ENCODE peak calls at places on chromosomes 6 and 20, in four cellular contexts. One of them, this sample, is unnamed.

GRCh38 chr6:16767765-16768514 is 6.7 kb upstream of the ATXN1 start:
- DNase-seq in K562: no peak
- DNase-seq in SK-N-SH: no peak
- DNase-seq in H1: no peak
- DNase-seq in this sample: no peak

GRCh38 chr6:111105578-111105977 is 18.3 kb downstream of the SLC16A10 start:
- DNase-seq in H1: no peak
- DNase-seq in SK-N-SH: peak
- DNase-seq in K562: no peak
- DNase-seq in this sample: no peak

GRCh38 chr20:21100590-21101452 is 5.3 kb downstream of the LINC00237 start:
- DNase-seq in H1: peak
- DNase-seq in SK-N-SH: peak
- DNase-seq in K562: no peak
- DNase-seq in this sample: peak

GRCh38 chr6:42402184-42402583 is 49.5 kb downstream of the TRERF1 start:
- DNase-seq in K562: no peak
- DNase-seq in SK-N-SH: peak
- DNase-seq in H1: no peak
- DNase-seq in this sample: no peak

GRCh38 chr6:5764401-5764955 is 242.2 kb downstream of the NRN1 start:
- DNase-seq in SK-N-SH: no peak
- DNase-seq in H1: no peak
- DNase-seq in K562: no peak
- DNase-seq in this sample: no peak

GRCh38 chr6:21941926-21942325 is 348.4 kb downstream of the SOX4 start:
- DNase-seq in SK-N-SH: no peak
- DNase-seq in H1: no peak
- DNase-seq in K562: no peak
- DNase-seq in this sample: no peak

GRCh38 chr6:35360349-35361138 is 18.2 kb downstream of the PPARD start:
- DNase-seq in K562: no peak
- DNase-seq in SK-N-SH: peak
- DNase-seq in H1: peak
- DNase-seq in this sample: peak

GRCh38 chr6:1527098-1527497 is 82.6 kb upstream of the FOXC1 start:
- DNase-seq in H1: no peak
- DNase-seq in SK-N-SH: no peak
- DNase-seq in K562: no peak
- DNase-seq in this sample: peak

GRCh38 chr6:131764350-131764749 is 43.5 kb upstream of the ENPP1 start:
- DNase-seq in SK-N-SH: no peak
- DNase-seq in K562: no peak
- DNase-seq in H1: no peak
- DNase-seq in this sample: no peak

GRCh38 chr20:10449270-10449669 is 14.2 kb downstream of the SLX4IP start:
- DNase-seq in SK-N-SH: no peak
- DNase-seq in K562: no peak
- DNase-seq in H1: no peak
- DNase-seq in this sample: no peak

GRCh38 chr6:44128020-44128917 is 915 bp downstream of the TMEM63B start:
- DNase-seq in K562: peak
- DNase-seq in SK-N-SH: peak
- DNase-seq in H1: peak
- DNase-seq in this sample: peak

GRCh38 chr6:46972521-46972920 is 50.8 kb upstream of the ADGRF5 start:
- DNase-seq in SK-N-SH: no peak
- DNase-seq in K562: no peak
- DNase-seq in H1: no peak
- DNase-seq in this sample: no peak

GRCh38 chr20:38298768-38299288 is 5.1 kb upstream of the BPI start:
- DNase-seq in SK-N-SH: peak
- DNase-seq in H1: no peak
- DNase-seq in K562: no peak
- DNase-seq in this sample: no peak

GRCh38 chr6:72621243-72622093 is at the start of gene KCNQ5:
- DNase-seq in K562: peak
- DNase-seq in SK-N-SH: peak
- DNase-seq in H1: peak
- DNase-seq in this sample: peak

GRCh38 chr20:31695849-31696804 is 26.5 kb downstream of the BCL2L1 start:
- DNase-seq in SK-N-SH: no peak
- DNase-seq in K562: peak
- DNase-seq in H1: no peak
- DNase-seq in this sample: no peak

GRCh38 chr6:39855356-39855995 is 63.3 kb downstream of the DAAM2 start:
- DNase-seq in K562: no peak
- DNase-seq in SK-N-SH: no peak
- DNase-seq in H1: no peak
- DNase-seq in this sample: no peak

GRCh38 chr6:100549406-100550167 is 84.9 kb upstream of the SIM1 start:
- DNase-seq in SK-N-SH: no peak
- DNase-seq in K562: no peak
- DNase-seq in H1: no peak
- DNase-seq in this sample: no peak

GRCh38 chr6:100559859-100560258 is 95.1 kb upstream of the SIM1 start:
- DNase-seq in H1: no peak
- DNase-seq in K562: no peak
- DNase-seq in SK-N-SH: no peak
- DNase-seq in this sample: no peak

GRCh38 chr6:100553243-100553642 is 88.5 kb upstream of the SIM1 start:
- DNase-seq in H1: no peak
- DNase-seq in K562: no peak
- DNase-seq in SK-N-SH: peak
- DNase-seq in this sample: no peak

GRCh38 chr6:100554228-100554627 is 89.5 kb upstream of the SIM1 start:
- DNase-seq in K562: no peak
- DNase-seq in H1: no peak
- DNase-seq in SK-N-SH: no peak
- DNase-seq in this sample: no peak
- TF ChIP-seq TEAD4 in K562: no peak
- TF ChIP-seq TEAD4 in H1: no peak
- TF ChIP-seq TEAD4 in SK-N-SH: no peak
- TF ChIP-seq TEAD4 in this sample: no peak

DNA sequence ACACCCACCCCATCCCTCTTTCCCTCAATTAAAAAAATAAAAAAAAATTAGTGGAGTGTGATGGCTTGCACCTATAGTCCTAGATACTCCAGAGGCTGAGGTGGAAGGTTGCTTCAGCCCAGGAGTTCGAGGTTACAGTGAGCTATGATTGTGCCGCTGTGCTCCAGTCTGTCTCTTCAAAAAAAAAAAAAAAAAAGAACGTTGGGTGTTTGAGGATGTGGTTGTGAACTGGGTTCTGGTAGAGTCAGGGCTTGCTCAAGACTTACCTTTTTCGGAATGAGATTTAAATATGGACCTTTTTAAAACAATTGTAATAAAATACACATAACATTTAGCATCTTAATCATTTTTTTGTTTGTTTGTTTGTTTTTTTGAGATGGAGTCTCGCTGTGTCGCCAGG is 211.9 kb downstream of the OR2B2 start:
- DNase-seq in SK-N-SH: no peak
- DNase-seq in H1: no peak
- DNase-seq in K562: no peak
- DNase-seq in this sample: no peak
- TF ChIP-seq MAX in SK-N-SH: no peak
- TF ChIP-seq MAX in H1: no peak
- TF ChIP-seq MAX in K562: no peak
- TF ChIP-seq MAX in this sample: no peak

GRCh38 chr6:105896821-105897095 is 189.4 kb upstream of the PRDM1 start:
- DNase-seq in K562: no peak
- DNase-seq in H1: no peak
- DNase-seq in SK-N-SH: no peak
- DNase-seq in this sample: no peak

GRCh38 chr6:105900120-105900937 is 185.8 kb upstream of the PRDM1 start:
- DNase-seq in K562: peak
- DNase-seq in SK-N-SH: no peak
- DNase-seq in H1: no peak
- DNase-seq in this sample: no peak

GRCh38 chr6:105896052-105896820 is 189.9 kb upstream of the PRDM1 start:
- DNase-seq in SK-N-SH: no peak
- DNase-seq in H1: no peak
- DNase-seq in K562: peak
- DNase-seq in this sample: no peak

GRCh38 chr6:105897131-105897530 is 189.0 kb upstream of the PRDM1 start:
- DNase-seq in SK-N-SH: no peak
- DNase-seq in H1: no peak
- DNase-seq in K562: no peak
- DNase-seq in this sample: no peak

GRCh38 chr6:105898286-105898685 is 187.8 kb upstream of the PRDM1 start:
- DNase-seq in H1: no peak
- DNase-seq in K562: no peak
- DNase-seq in SK-N-SH: no peak
- DNase-seq in this sample: no peak
- TF ChIP-seq TEAD4 in H1: no peak
- TF ChIP-seq TEAD4 in K562: no peak
- TF ChIP-seq TEAD4 in SK-N-SH: no peak
- TF ChIP-seq TEAD4 in this sample: no peak

DNA sequence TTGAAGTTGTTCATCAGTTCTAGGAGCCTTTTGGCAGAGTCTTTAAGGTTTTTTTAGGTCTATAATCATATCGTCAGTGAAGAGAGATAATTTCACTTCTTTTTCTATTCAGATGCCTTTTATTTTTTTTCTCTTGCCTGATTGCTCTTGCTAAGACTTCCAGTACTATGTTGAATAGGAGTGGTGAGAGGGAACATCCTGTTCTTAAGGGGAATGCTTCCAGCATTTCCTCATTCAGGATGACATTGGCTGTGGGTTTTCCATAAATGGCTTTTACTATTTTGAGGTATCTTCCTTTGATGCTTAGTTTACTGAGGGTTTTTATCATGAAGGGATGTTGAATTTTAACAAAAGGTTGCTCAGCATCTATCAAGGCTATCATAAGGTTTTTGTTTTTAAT is 109.5 kb downstream of the CLVS2 start:
- DNase-seq in K562: no peak
- DNase-seq in H1: no peak
- DNase-seq in SK-N-SH: no peak
- DNase-seq in this sample: no peak
- TF ChIP-seq MAX in K562: no peak
- TF ChIP-seq MAX in H1: no peak
- TF ChIP-seq MAX in SK-N-SH: no peak
- TF ChIP-seq MAX in this sample: no peak

GRCh38 chr6:99613705-99614429 is 7.2 kb downstream of the PRDM13 start:
- DNase-seq in SK-N-SH: peak
- DNase-seq in K562: no peak
- DNase-seq in H1: peak
- DNase-seq in this sample: peak
- TF ChIP-seq TEAD4 in SK-N-SH: no peak
- TF ChIP-seq TEAD4 in K562: no peak
- TF ChIP-seq TEAD4 in H1: no peak
- TF ChIP-seq TEAD4 in this sample: no peak

GRCh38 chr6:31896493-31896855 is 1.0 kb downstream of the EHMT2 start:
- DNase-seq in SK-N-SH: no peak
- DNase-seq in H1: no peak
- DNase-seq in K562: no peak
- DNase-seq in this sample: no peak
- TF ChIP-seq MAX in SK-N-SH: no peak
- TF ChIP-seq MAX in H1: no peak
- TF ChIP-seq MAX in K562: peak
- TF ChIP-seq MAX in this sample: no peak

This sample was measured in WTC11.